ENCODE peak calls at places on chromosomes 2 and 18, in five cellular contexts. One of them, this sample, is unnamed.

GRCh38 chr2:102289129-102289528 is 22.2 kb upstream of the IL1RL1 start:
- DNase-seq in amniotic stem cell: no peak
- DNase-seq in activated naive CD4-positive, alpha-beta T cell treated with anti-CD3 and anti-CD28 coated beads for 36 hours: no peak
- DNase-seq in choroid plexus epithelial cell: peak; percentile 62
- DNase-seq in hypothalamus: no peak
- DNase-seq in this sample: no peak

GRCh38 chr2:174878537-174879147 is 114.4 kb upstream of the CHRNA1 start:
- DNase-seq in activated naive CD4-positive, alpha-beta T cell treated with anti-CD3 and anti-CD28 coated beads for 36 hours: no peak
- DNase-seq in amniotic stem cell: no peak
- DNase-seq in choroid plexus epithelial cell: peak; percentile 49
- DNase-seq in hypothalamus: no peak
- DNase-seq in this sample: no peak

GRCh38 chr2:240231838-240232244 is 91.4 kb upstream of the OTOS start:
- DNase-seq in activated naive CD4-positive, alpha-beta T cell treated with anti-CD3 and anti-CD28 coated beads for 36 hours: no peak
- DNase-seq in hypothalamus: no peak
- DNase-seq in choroid plexus epithelial cell: no peak
- DNase-seq in amniotic stem cell: no peak
- DNase-seq in this sample: no peak

GRCh38 chr2:219058541-219059374 is 2.0 kb downstream of the IHH start:
- DNase-seq in choroid plexus epithelial cell: no peak
- DNase-seq in activated naive CD4-positive, alpha-beta T cell treated with anti-CD3 and anti-CD28 coated beads for 36 hours: no peak
- DNase-seq in amniotic stem cell: no peak
- DNase-seq in hypothalamus: no peak
- DNase-seq in this sample: no peak

GRCh38 chr2:63817382-63817781 is 24.3 kb upstream of the UGP2 start:
- DNase-seq in hypothalamus: no peak
- DNase-seq in activated naive CD4-positive, alpha-beta T cell treated with anti-CD3 and anti-CD28 coated beads for 36 hours: no peak
- DNase-seq in amniotic stem cell: no peak
- DNase-seq in choroid plexus epithelial cell: no peak
- DNase-seq in this sample: no peak

GRCh38 chr2:206615417-206616089 is 26.7 kb upstream of the FAM237A start:
- DNase-seq in choroid plexus epithelial cell: no peak
- DNase-seq in amniotic stem cell: no peak
- DNase-seq in hypothalamus: no peak
- DNase-seq in activated naive CD4-positive, alpha-beta T cell treated with anti-CD3 and anti-CD28 coated beads for 36 hours: no peak
- DNase-seq in this sample: no peak

GRCh38 chr2:101766871-101767739 is 69.6 kb downstream of the MAP4K4 start:
- DNase-seq in choroid plexus epithelial cell: peak; percentile 88
- DNase-seq in hypothalamus: no peak
- DNase-seq in activated naive CD4-positive, alpha-beta T cell treated with anti-CD3 and anti-CD28 coated beads for 36 hours: no peak
- DNase-seq in amniotic stem cell: peak; percentile 76
- DNase-seq in this sample: no peak

GRCh38 chr2:97900806-97901205 is 94.9 kb downstream of the TMEM131 start:
- DNase-seq in amniotic stem cell: no peak
- DNase-seq in hypothalamus: no peak
- DNase-seq in choroid plexus epithelial cell: peak; percentile 59
- DNase-seq in activated naive CD4-positive, alpha-beta T cell treated with anti-CD3 and anti-CD28 coated beads for 36 hours: no peak
- DNase-seq in this sample: no peak

GRCh38 chr2:219399716-219400478 is 12.2 kb upstream of the DNPEP start:
- DNase-seq in hypothalamus: no peak
- DNase-seq in activated naive CD4-positive, alpha-beta T cell treated with anti-CD3 and anti-CD28 coated beads for 36 hours: no peak
- DNase-seq in choroid plexus epithelial cell: no peak
- DNase-seq in amniotic stem cell: no peak
- DNase-seq in this sample: no peak

GRCh38 chr2:58063641-58064040 is 17.0 kb downstream of the VRK2 start:
- DNase-seq in amniotic stem cell: no peak
- DNase-seq in activated naive CD4-positive, alpha-beta T cell treated with anti-CD3 and anti-CD28 coated beads for 36 hours: no peak
- DNase-seq in hypothalamus: no peak
- DNase-seq in choroid plexus epithelial cell: peak; percentile 35
- DNase-seq in this sample: no peak

GRCh38 chr18:79935499-79935898 is 16.0 kb downstream of the SLC66A2 start:
- DNase-seq in choroid plexus epithelial cell: no peak
- DNase-seq in hypothalamus: no peak
- DNase-seq in activated naive CD4-positive, alpha-beta T cell treated with anti-CD3 and anti-CD28 coated beads for 36 hours: no peak
- DNase-seq in amniotic stem cell: no peak
- DNase-seq in this sample: no peak

GRCh38 chr2:37925063-37925897 is at the start of gene RMDN2:
- DNase-seq in activated naive CD4-positive, alpha-beta T cell treated with anti-CD3 and anti-CD28 coated beads for 36 hours: peak; percentile 83
- DNase-seq in hypothalamus: peak; percentile 88
- DNase-seq in choroid plexus epithelial cell: peak; percentile 92
- DNase-seq in amniotic stem cell: peak; percentile 69
- DNase-seq in this sample: peak; percentile 90

GRCh38 chr2:77977486-77978063 is 455.4 kb upstream of the LRRTM4 start:
- DNase-seq in activated naive CD4-positive, alpha-beta T cell treated with anti-CD3 and anti-CD28 coated beads for 36 hours: no peak
- DNase-seq in hypothalamus: no peak
- DNase-seq in choroid plexus epithelial cell: no peak
- DNase-seq in amniotic stem cell: no peak
- DNase-seq in this sample: no peak

GRCh38 chr2:217801711-217802110 is 201.1 kb downstream of the TNS1 start:
- DNase-seq in hypothalamus: no peak
- DNase-seq in choroid plexus epithelial cell: no peak
- DNase-seq in activated naive CD4-positive, alpha-beta T cell treated with anti-CD3 and anti-CD28 coated beads for 36 hours: no peak
- DNase-seq in amniotic stem cell: no peak
- DNase-seq in this sample: no peak

This sample was measured in activated CD8-positive, alpha-beta T cell treated with anti-CD3 and anti-CD28 coated beads, Interleukin-2, amount 10 ng/mL, durations not matched to agents 7 days and 5 days.